ENCODE peak calls at places on chromosome 13, in five cellular contexts. I is IMR-90, K is neuronal stem cell, C is mesenchymal stem cell, T is H1. Z is an unnamed sample.

GRCh38 chr13:106138620-106139019 is 396.8 kb downstream of the EFNB2 start:
- DNase-seq in I (no peak), K (no peak), C (no peak), T (no peak), Z (no peak)

GRCh38 chr13:35818577-35819165 is 312.5 kb downstream of the DCLK1 start:
- DNase-seq in I (peak), K (peak), C (peak), T (no peak), Z (peak)

GRCh38 chr13:18212873-18213272 is 968.8 kb downstream of the TUBA3C start:
- DNase-seq in I (peak), K (peak), C (peak), T (no peak), Z (no peak)

GRCh38 chr13:46639033-46639981 is 86.3 kb downstream of the LRCH1 start:
- DNase-seq in I (no peak), K (no peak), C (peak), T (no peak), Z (no peak)

GRCh38 chr13:88000239-88000638 is 329.1 kb downstream of the SLITRK5 start:
- DNase-seq in I (peak), K (no peak), C (peak), T (no peak), Z (no peak)

GRCh38 chr13:93066187-93066586 is 160.4 kb upstream of the GPC6 start:
- DNase-seq in I (peak), K (no peak), C (peak), T (no peak), Z (peak)

GRCh38 chr13:24385902-24386301 is 76.5 kb downstream of the C1QTNF9 start:
- DNase-seq in I (no peak), K (no peak), C (no peak), T (no peak), Z (no peak)

GRCh38 chr13:111005364-111005763 is 90.5 kb upstream of the ANKRD10 start:
- DNase-seq in I (peak), K (no peak), C (peak), T (no peak), Z (no peak)

GRCh38 chr13:22482496-22483000 is 698.2 kb upstream of the SGCG start:
- DNase-seq in I (no peak), K (no peak), C (no peak), T (no peak), Z (no peak)

GRCh38 chr13:109957875-109958274 is 171.5 kb upstream of the IRS2 start:
- DNase-seq in I (no peak), K (no peak), C (no peak), T (no peak), Z (no peak)

GRCh38 chr13:91142572-91142971 is 204.9 kb upstream of the MIR17HG start:
- DNase-seq in I (peak), K (no peak), C (peak), T (no peak), Z (no peak)

GRCh38 chr13:46684287-46685001 is 112.5 kb downstream of the ESD start:
- DNase-seq in I (no peak), K (peak), C (peak), T (peak), Z (peak)

GRCh38 chr13:75938811-75939525 is 302.8 kb downstream of the LMO7 start:
- DNase-seq in I (peak), K (no peak), C (no peak), T (no peak), Z (no peak)

GRCh38 chr13:74073231-74073630 is 61.0 kb downstream of the KLF12 start:
- DNase-seq in I (no peak), K (no peak), C (no peak), T (no peak), Z (no peak)

GRCh38 chr13:36275190-36276002 is 22.2 kb downstream of the CCDC169 start:
- DNase-seq in I (peak), K (peak), C (peak), T (no peak), Z (peak)

GRCh38 chr13:46010148-46010547 is 42.4 kb downstream of the ZC3H13 start:
- DNase-seq in I (no peak), K (no peak), C (peak), T (no peak), Z (no peak)

GRCh38 chr13:32840840-32841713 is 175.1 kb upstream of the KL start:
- DNase-seq in I (no peak), K (no peak), C (no peak), T (no peak), Z (no peak)

GRCh38 chr13:69324109-69324886 is 783.3 kb upstream of the ATXN8OS start:
- DNase-seq in I (no peak), K (peak), C (peak), T (no peak), Z (peak)

GRCh38 chr13:42327725-42328124 is 55.8 kb downstream of the AKAP11 start:
- DNase-seq in I (no peak), K (no peak), C (no peak), T (no peak), Z (no peak)

GRCh38 chr13:113904411-113904810 is 40.5 kb upstream of the GAS6 start:
- DNase-seq in I (peak), K (no peak), C (peak), T (no peak), Z (no peak)

GRCh38 chr13:80742027-80742426 is 401.1 kb upstream of the SPRY2 start:
- DNase-seq in I (no peak), K (no peak), C (peak), T (no peak), Z (no peak)

GRCh38 chr13:50951366-50951765 is 41.8 kb downstream of the RNASEH2B start:
- DNase-seq in I (peak), K (no peak), C (no peak), T (no peak), Z (no peak)

GRCh38 chr13:110012102-110012739 is 225.8 kb upstream of the IRS2 start:
- DNase-seq in I (peak), K (no peak), C (peak), T (no peak), Z (peak)

DNA sequence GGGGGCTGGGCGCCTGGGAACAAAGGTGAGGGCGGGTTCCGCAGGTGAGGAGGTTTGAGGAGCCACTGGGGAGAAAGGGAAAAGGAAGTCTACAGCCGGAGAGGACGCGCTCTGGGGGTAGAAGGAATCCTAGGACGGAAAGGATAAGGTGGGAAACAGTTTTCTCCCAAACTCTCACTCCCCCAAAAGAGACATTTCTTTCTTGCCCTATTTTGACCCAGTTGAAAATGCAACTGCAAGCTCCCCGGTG is 651 bp upstream of the POLR1D start:
- DNase-seq in I (no peak), K (no peak), C (peak), T (no peak), Z (no peak)
- H3K4ac ChIP-seq in I (peak), K (no peak), C (no peak), T (peak), Z (peak)

GRCh38 chr13:59715591-59715990 is 448.1 kb downstream of the DIAPH3 start:
- DNase-seq in I (peak), K (no peak), C (no peak), T (no peak), Z (no peak)
- H3K4me3 ChIP-seq in I (no peak), K (no peak), C (no peak), T (no peak), Z (no peak)

DNA sequence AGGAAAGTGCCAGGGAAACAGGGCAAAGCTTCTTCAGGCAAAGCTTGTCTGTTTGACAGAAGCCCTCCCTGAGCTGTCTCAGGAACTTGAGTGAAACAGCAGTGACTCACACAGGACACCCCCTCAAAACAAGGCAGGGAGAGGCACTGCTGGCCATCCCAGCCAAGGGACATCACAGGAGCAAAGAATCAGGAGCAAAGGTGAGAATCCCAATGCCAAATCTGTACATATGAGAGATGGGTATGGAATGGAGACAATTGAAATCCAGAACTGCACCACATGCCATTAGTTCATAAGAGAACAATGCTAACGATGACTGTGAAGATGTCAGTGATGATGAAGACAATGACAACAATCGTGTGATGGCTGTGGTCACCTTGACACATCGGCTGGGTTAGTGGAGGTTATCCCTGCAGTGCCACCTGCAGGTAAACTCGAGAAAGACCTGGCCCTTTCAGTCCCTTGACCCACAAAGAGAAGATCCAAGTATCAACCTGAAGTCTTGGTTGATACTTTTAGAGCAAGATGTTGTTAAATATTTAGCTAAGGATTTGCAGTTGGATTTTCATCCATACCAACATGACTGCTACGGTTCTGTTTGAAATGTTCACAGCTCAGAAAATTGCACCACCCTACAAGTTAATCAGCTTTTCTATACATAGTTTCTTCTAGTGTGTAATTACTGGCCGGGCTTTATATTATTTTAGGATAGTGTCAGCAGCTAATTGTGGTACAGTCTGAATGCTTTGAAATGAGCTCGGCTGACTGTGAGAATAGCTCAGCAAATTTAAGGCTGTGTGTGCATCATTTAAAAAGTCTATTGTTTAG is 42.0 kb upstream of the IPO5 start:
- DNase-seq in I (peak), K (no peak), C (no peak), T (no peak), Z (peak)
- H2AFZ ChIP-seq in I (peak), K (no peak), C (no peak), T (no peak), Z (no peak)

GRCh38 chr13:99690426-99691189 is 189.3 kb downstream of the TM9SF2 start:
- DNase-seq in I (no peak), K (peak), C (no peak), T (no peak), Z (peak)
- H3K4ac ChIP-seq in I (no peak), K (no peak), C (no peak), T (peak), Z (no peak)

DNA sequence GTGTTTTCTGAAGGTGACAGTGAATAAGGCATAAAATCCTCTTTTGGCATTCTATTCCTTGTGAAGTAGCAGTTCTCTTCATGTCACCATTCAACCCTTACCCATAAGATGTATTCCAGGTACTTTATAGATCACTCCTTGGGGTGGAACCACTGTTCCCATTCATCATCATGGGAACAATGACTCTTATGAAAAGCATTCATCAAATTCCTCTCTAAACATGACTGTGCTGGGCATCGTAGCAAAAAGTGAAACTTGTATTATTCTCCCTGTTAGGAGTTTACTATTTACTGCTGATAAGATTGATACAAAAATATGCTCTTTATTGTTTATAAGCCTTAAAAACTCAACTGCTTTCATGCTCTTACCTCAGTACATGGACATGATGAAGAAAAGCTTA is 793.4 kb downstream of the LIG4 start:
- DNase-seq in I (peak), K (no peak), C (peak), T (no peak), Z (no peak)
- H3K4me3 ChIP-seq in I (no peak), K (no peak), C (no peak), T (no peak), Z (no peak)

GRCh38 chr13:103238441-103238840 is 172.2 kb upstream of the SLC10A2 start:
- DNase-seq in I (no peak), K (no peak), C (no peak), T (no peak), Z (no peak)
- H2AFZ ChIP-seq in I (no peak), K (no peak), C (no peak), T (no peak), Z (no peak)

GRCh38 chr13:48297131-48297786 is 6.3 kb upstream of the RB1 start:
- DNase-seq in I (no peak), K (no peak), C (no peak), T (no peak), Z (peak)

GRCh38 chr13:48304132-48304876 is 753 bp downstream of the RB1 start:
- DNase-seq in I (peak), K (peak), C (peak), T (no peak), Z (no peak)

GRCh38 chr13:48299591-48299990 is 4.0 kb upstream of the RB1 start:
- DNase-seq in I (no peak), K (no peak), C (no peak), T (no peak), Z (no peak)

GRCh38 chr13:48303331-48304131 is at the start of gene RB1:
- DNase-seq in I (peak), K (peak), C (peak), T (no peak), Z (peak)

DNA sequence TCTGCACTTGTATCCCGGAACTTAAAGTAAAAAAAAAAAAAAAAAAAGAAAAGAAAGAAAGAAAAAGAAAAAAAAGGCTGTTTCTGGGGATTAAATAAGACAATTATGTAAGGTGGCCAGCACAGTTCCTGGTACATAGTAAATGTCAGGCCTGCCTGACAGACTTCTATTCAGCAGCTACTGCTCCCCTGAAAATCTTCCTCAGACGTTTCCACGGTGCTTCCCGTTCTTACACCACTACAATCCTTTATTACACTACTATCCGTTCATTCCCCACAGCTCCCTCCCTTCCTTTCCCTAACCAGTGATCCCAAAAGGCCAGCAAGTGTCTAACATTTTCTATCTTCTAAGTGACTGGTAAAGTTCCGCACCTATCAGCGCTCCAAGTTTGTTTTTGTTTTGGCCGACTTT is 626 bp upstream of the RB1 start:
- DNase-seq in I (peak), K (no peak), C (peak), T (no peak), Z (no peak)
- H3K4ac ChIP-seq in I (peak), K (no peak), C (peak), T (peak), Z (peak)

DNA sequence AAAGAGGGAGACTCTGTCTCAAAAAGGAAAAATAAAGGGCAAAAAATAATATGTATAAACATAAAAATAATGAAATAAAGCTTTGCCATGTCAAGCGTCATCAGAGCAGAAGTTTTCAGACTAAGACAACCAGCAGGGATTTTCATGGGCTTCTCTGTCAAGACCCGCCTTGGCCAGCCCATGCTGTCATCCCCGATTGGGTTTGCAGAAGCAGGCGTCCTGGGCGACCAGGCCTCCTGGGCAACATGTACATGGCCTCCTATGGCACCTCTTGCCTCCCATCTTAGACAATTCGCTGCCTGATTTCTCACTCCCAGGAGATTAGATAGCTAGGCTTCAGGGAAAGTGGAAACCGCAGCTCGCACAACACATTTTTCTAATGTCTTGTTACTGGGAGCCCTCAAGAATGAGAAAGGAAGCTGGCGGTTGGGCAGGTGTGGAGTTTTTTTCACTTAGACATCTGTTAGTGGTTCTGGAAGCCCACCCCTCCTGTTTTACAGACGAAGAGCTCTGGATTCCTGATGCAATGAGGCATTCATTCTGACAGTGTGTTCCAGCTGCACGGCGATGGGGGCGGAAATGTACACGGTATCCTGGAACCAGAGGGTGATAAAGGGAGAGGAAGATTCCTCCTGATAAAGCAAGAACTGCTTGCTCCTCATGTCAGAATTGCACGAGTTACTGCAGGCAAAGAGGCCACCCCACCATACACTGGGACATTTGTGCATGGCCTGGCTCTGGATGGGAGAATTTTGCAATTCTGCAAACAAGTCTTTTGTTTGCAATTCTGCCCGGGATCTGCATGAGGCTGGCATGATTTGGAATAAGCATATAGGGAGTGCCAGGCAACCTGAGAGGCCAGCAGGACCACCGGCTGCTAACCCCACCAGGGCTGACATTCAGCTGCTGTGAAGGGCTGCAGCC is 47.4 kb upstream of the KATNAL1 start:
- DNase-seq in I (no peak), K (no peak), C (no peak), T (no peak), Z (peak)
- H3K4me3 ChIP-seq in I (no peak), K (no peak), C (no peak), T (no peak), Z (no peak)

DNA sequence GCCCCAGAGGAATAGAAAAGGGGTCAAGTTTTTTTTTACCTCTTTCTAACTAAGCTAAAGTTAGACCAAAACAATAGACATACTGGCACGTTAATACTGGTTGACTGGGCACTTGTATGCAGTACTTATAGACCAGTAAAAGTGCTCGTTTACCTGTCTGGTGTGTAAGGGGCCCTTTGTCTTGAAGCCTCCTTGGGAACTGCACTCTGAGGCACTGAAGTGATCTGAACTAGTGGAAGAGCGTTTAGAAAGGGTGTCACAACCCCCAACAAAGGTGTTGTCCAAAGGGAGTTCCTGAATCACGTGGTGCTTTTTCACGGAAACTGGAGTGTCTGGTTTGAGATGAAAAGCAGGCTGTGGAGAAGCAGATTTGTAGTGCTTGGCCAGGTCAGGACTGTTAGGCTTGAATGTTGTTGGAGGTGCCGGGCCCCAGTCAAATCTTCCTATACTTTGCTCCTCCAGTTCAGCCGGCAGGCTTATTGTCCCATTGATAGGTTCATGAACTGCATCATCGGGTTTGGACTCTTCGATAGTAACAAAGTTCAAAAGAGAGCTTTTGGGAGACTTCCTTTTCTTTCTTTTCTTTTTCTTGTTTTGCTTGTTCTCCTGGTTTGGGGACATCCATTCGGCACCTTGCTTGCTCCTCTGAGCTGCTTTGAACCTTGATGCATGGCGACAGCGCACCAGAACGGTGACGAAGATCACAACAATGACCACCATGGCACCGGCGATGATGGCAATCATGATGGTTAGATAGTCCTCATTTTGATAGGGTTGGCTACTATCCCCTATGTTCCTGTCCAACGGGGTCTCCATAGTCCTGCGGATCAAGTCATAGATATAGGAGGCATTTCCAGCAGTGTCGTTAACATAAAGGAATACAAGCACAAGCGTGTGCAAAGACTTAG is 4.6 kb downstream of the PCDH9 start:
- DNase-seq in I (no peak), K (no peak), C (no peak), T (no peak), Z (no peak)
- H2AFZ ChIP-seq in I (no peak), K (no peak), C (no peak), T (no peak), Z (no peak)

Z was measured in trophoblast cell.